ENCODE peak calls at places on chromosomes 16 and 17, in six cellular contexts. P, K, N, X, A and U are unnamed samples.

GRCh38 chr16:83533193-83533592 is 274.6 kb upstream of the HSBP1 start:
- DNase-seq in X (no peak), P (no peak), A (peak), K (peak), N (no peak), U (peak)

GRCh38 chr16:87363771-87364476 is 19.7 kb downstream of the FBXO31 start:
- DNase-seq in A (no peak), X (no peak), K (no peak), P (no peak), N (no peak), U (no peak)

GRCh38 chr17:49180998-49181635 is 29.3 kb downstream of the GNGT2 start:
- DNase-seq in K (no peak), N (no peak), X (peak), P (no peak), A (no peak), U (no peak)

GRCh38 chr17:41664172-41664457 is 24.6 kb upstream of the EIF1 start:
- DNase-seq in P (no peak), K (no peak), A (no peak), N (no peak), X (no peak), U (no peak)

GRCh38 chr16:49019081-49019633 is 262.5 kb downstream of the CBLN1 start:
- DNase-seq in A (no peak), P (peak), X (no peak), N (no peak), K (no peak), U (no peak)

GRCh38 chr17:71269201-71269600 is 851.6 kb upstream of the SOX9 start:
- DNase-seq in A (no peak), K (no peak), N (no peak), X (no peak), P (no peak), U (no peak)

GRCh38 chr16:11105038-11105903 is 150.7 kb downstream of the SOCS1 start:
- DNase-seq in K (peak), N (no peak), A (peak), P (no peak), X (peak), U (peak)

GRCh38 chr16:84497836-84498610 is 6.4 kb downstream of the MEAK7 start:
- DNase-seq in K (no peak), N (no peak), A (no peak), X (no peak), P (no peak), U (no peak)

GRCh38 chr16:67284699-67285646 is 5.6 kb downstream of the PLEKHG4 start:
- DNase-seq in N (no peak), K (no peak), P (peak), A (no peak), X (no peak), U (no peak)

GRCh38 chr16:27450836-27451341 is 48.9 kb downstream of the IL21R start:
- DNase-seq in A (no peak), K (no peak), X (no peak), P (no peak), N (no peak), U (peak)

GRCh38 chr16:65117701-65118448 is 4.0 kb downstream of the CDH11 start:
- DNase-seq in K (peak), N (peak), X (peak), A (peak), P (peak), U (peak)

GRCh38 chr17:8044819-8045810 is 6.3 kb downstream of the ALOX15B start:
- DNase-seq in N (no peak), K (no peak), A (no peak), P (no peak), X (no peak), U (no peak)

GRCh38 chr17:44384281-44384822 is 5.1 kb downstream of the ITGA2B start:
- DNase-seq in X (no peak), K (no peak), N (no peak), P (no peak), A (no peak), U (no peak)

GRCh38 chr17:79897243-79898063 is 58.2 kb upstream of the CBX4 start:
- DNase-seq in K (no peak), X (no peak), A (no peak), N (no peak), P (peak), U (no peak)

GRCh38 chr17:35087731-35088646 is 24.5 kb upstream of the RFFL start:
- DNase-seq in X (peak), P (peak), A (peak), K (no peak), N (peak), U (peak)

GRCh38 chr17:29677139-29677834 is 54.6 kb upstream of the CORO6 start:
- DNase-seq in K (no peak), N (no peak), X (no peak), P (no peak), A (no peak), U (no peak)

GRCh38 chr17:46212634-46213435 is 19.6 kb upstream of the KANSL1 start:
- DNase-seq in A (peak), X (no peak), K (peak), P (peak), N (no peak), U (peak)

GRCh38 chr17:68482576-68483001 is 25.3 kb upstream of the WIPI1 start:
- DNase-seq in A (no peak), N (no peak), K (no peak), X (no peak), P (no peak), U (no peak)

GRCh38 chr17:71115669-71115972 is 946.3 kb downstream of the KCNJ2 start:
- DNase-seq in K (no peak), A (no peak), N (no peak), P (no peak), X (no peak), U (no peak)

GRCh38 chr17:1997146-1997586 is 28.0 kb downstream of the RTN4RL1 start:
- DNase-seq in N (no peak), P (no peak), K (no peak), A (no peak), X (no peak), U (no peak)